ENCODE peak calls at places on chromosome 11, in seven cellular contexts. M is HCT116, A is A549, P is right lobe of liver, O is upper lobe of left lung, R is gastrocnemius medialis, F is K562. V is an unnamed sample.

GRCh38 chr11:59754494-59754858 is 700 bp upstream of the STX3 start:
- ATAC-seq in O (no peak), P (peak; percentile 29), F (peak; percentile 7), R (no peak), A (peak; percentile 27), M (no peak), V (no peak)

GRCh38 chr11:116387623-116388022 is 385.2 kb downstream of the BUD13 start:
- ATAC-seq in P (no peak), F (no peak), R (no peak), M (no peak), A (no peak), O (no peak), V (no peak)

GRCh38 chr11:102882389-102883024 is 7.7 kb upstream of the MMP12 start:
- ATAC-seq in M (no peak), O (peak; percentile 60), F (no peak), R (no peak), A (no peak), P (peak; percentile 62), V (no peak)

GRCh38 chr11:100984668-100985067 is 144.9 kb downstream of the PGR start:
- ATAC-seq in A (no peak), F (no peak), R (no peak), P (no peak), O (no peak), M (no peak), V (no peak)

GRCh38 chr11:56750190-56750589 is 1.7 kb upstream of the OR9G4 start:
- ATAC-seq in A (peak; percentile 54), R (no peak), M (no peak), O (no peak), P (no peak), F (no peak), V (no peak)

GRCh38 chr11:47182380-47182779 is 3.9 kb downstream of the PACSIN3 start:
- ATAC-seq in P (no peak), F (no peak), R (peak; percentile 2), M (no peak), O (no peak), A (no peak), V (no peak)

GRCh38 chr11:18027475-18027874 is 14.6 kb upstream of the SERGEF start:
- ATAC-seq in M (no peak), P (no peak), O (no peak), F (no peak), R (no peak), A (no peak), V (no peak)

GRCh38 chr11:70255717-70256116 is 14.8 kb upstream of the PPFIA1 start:
- ATAC-seq in F (no peak), O (no peak), P (no peak), M (no peak), R (no peak), A (no peak), V (no peak)

GRCh38 chr11:15926071-15926470 is 430.3 kb downstream of the SOX6 start:
- ATAC-seq in R (no peak), O (no peak), A (no peak), F (no peak), P (no peak), M (no peak), V (no peak)

GRCh38 chr11:102551188-102551781 is 20.7 kb upstream of the MMP7 start:
- ATAC-seq in R (no peak), M (no peak), O (no peak), A (no peak), F (peak; percentile 43), P (no peak), V (no peak)

GRCh38 chr11:112886707-112887370 is 74.4 kb upstream of the NCAM1 start:
- ATAC-seq in O (peak; percentile 40), R (no peak), A (no peak), M (no peak), P (no peak), F (no peak), V (no peak)

GRCh38 chr11:11381471-11382100 is 28.5 kb upstream of the CSNK2A3 start:
- ATAC-seq in R (no peak), M (no peak), O (no peak), F (no peak), A (no peak), P (no peak), V (no peak)

GRCh38 chr11:33044281-33044680 is 4.9 kb downstream of the TCP11L1 start:
- ATAC-seq in R (no peak), P (no peak), F (no peak), M (no peak), A (peak; percentile 34), O (no peak), V (no peak)

GRCh38 chr11:60367009-60367408 is 11.3 kb upstream of the MS4A7 start:
- ATAC-seq in P (peak; percentile 9), R (no peak), F (no peak), O (no peak), M (no peak), A (no peak), V (no peak)

GRCh38 chr11:101715281-101715680 is 131.5 kb upstream of the TRPC6 start:
- ATAC-seq in M (no peak), O (no peak), F (no peak), R (no peak), A (no peak), P (no peak), V (no peak)

GRCh38 chr11:128407962-128408361 is 179.4 kb downstream of the ETS1 start:
- ATAC-seq in R (no peak), A (no peak), F (no peak), M (no peak), P (peak; percentile 23), O (no peak), V (no peak)

GRCh38 chr11:47156951-47157350 is 19.7 kb downstream of the ARFGAP2 start:
- ATAC-seq in O (no peak), M (no peak), F (no peak), R (no peak), A (no peak), P (no peak), V (no peak)

GRCh38 chr11:123362941-123363340 is 67.1 kb upstream of the GRAMD1B start:
- ATAC-seq in M (no peak), P (no peak), R (no peak), A (no peak), F (no peak), O (no peak), V (no peak)

GRCh38 chr11:73353422-73353821 is 22.8 kb upstream of the RELT start:
- ATAC-seq in O (no peak), F (no peak), P (no peak), M (no peak), A (no peak), R (peak; percentile 45), V (no peak)

GRCh38 chr11:119700536-119701346 is 28.3 kb downstream of the NECTIN1 start:
- ATAC-seq in F (no peak), O (no peak), A (no peak), R (no peak), P (no peak), M (no peak), V (no peak)

GRCh38 chr11:101166038-101166437 is 36.4 kb upstream of the PGR start:
- ATAC-seq in M (peak; percentile 27), R (no peak), A (no peak), F (no peak), P (no peak), O (no peak), V (no peak)

GRCh38 chr11:1131033-1131911 is 26.5 kb upstream of the MUC5AC start:
- ATAC-seq in R (no peak), M (no peak), O (no peak), P (no peak), F (peak; percentile 55), A (no peak), V (no peak)
- H3K4me1 ChIP-seq in R (no peaks in the 10 kb centered on the region), M (no peaks in the 10 kb centered on the region), O (no peaks in the 10 kb centered on the region), P (no peaks in the 10 kb centered on the region), F (peaks cover 14% of the 10 kb centered on the region), A (no peaks in the 10 kb centered on the region), V (no peaks in the 10 kb centered on the region)

GRCh38 chr11:8691601-8692000 is 9.0 kb downstream of the RPL27A start:
- ATAC-seq in M (no peak), P (no peak), R (no peak), A (no peak), O (no peak), F (no peak), V (no peak)

GRCh38 chr11:8693010-8693551 is 10.5 kb downstream of the RPL27A start:
- ATAC-seq in F (no peak), A (no peak), P (no peak), R (no peak), O (no peak), M (no peak), V (no peak)

GRCh38 chr11:8693555-8693954 is 11.0 kb downstream of the RPL27A start:
- ATAC-seq in R (no peak), F (no peak), O (no peak), A (no peak), P (no peak), M (no peak), V (no peak)

GRCh38 chr11:8694137-8694536 is 11.5 kb downstream of the RPL27A start:
- ATAC-seq in F (no peak), R (no peak), O (no peak), M (no peak), A (no peak), P (no peak), V (no peak)

GRCh38 chr11:8692417-8692816 is 9.8 kb downstream of the RPL27A start:
- ATAC-seq in O (no peak), P (no peak), A (no peak), F (no peak), R (no peak), M (no peak), V (no peak)
- TF ChIP-seq POLR2A in O (no peak), P (no peak), A (no peak), F (peak; percentile 19), R (no peak), M (no peak), V (no peak)

GRCh38 chr11:96338910-96339703 is 3.9 kb downstream of the MAML2 start:
- ATAC-seq in R (peak; percentile 38), P (peak; percentile 38), A (no peak), F (peak; percentile 2), O (peak; percentile 46), M (no peak), V (no peak)

GRCh38 chr11:96342131-96342970 is 644 bp downstream of the MAML2 start:
- ATAC-seq in F (no peak), R (peak; percentile 2), P (peak; percentile 2), O (peak; percentile 20), M (peak; percentile 1), A (peak; percentile 10), V (no peak)

GRCh38 chr11:96341237-96342130 is 1.5 kb downstream of the MAML2 start:
- ATAC-seq in F (peak; percentile 73), P (peak; percentile 30), O (peak; percentile 47), A (peak; percentile 40), M (peak; percentile 18), R (no peak), V (peak; percentile 36)

GRCh38 chr11:96339704-96340554 is 3.1 kb downstream of the MAML2 start:
- ATAC-seq in F (no peak), M (no peak), O (no peak), P (no peak), A (no peak), R (no peak), V (no peak)

DNA sequence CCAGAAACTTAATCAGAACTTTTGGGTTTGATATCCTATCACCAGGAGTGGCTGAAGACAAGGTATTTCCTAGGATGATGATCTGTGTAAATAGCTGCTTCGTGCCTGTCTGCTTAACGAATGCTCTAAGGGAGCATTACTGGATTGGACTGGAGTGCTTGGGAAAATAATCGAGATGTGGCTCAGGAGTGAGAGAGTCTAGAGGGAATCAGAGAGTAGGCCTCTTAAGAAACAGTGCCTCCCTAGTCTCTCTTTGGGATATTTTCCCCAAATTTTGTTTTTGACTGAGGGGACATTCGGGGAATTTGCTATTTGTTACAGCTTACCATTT is 2.5 kb downstream of the MAML2 start:
- ATAC-seq in R (no peak), P (no peak), F (no peak), O (no peak), A (no peak), M (no peak), V (no peak)
- H3K4me1 ChIP-seq in R (peaks cover 3% of the 10 kb centered on the region), P (no peaks in the 10 kb centered on the region), F (peaks cover 30% of the 10 kb centered on the region), O (peaks cover 57% of the 10 kb centered on the region), A (peaks cover 33% of the 10 kb centered on the region), M (peaks cover 4% of the 10 kb centered on the region), V (peaks cover 11% of the 10 kb centered on the region)

GRCh38 chr11:610146-610801 is 5.5 kb downstream of the IRF7 start:
- ATAC-seq in P (no peak), A (no peak), F (no peak), R (no peak), O (no peak), M (no peak), V (no peak)
- TF ChIP-seq POLR2A in P (no peak), A (no peak), F (no peak), R (no peak), O (no peak), M (no peak), V (no peak)